ENCODE peak calls at places on chromosome 12, in four cellular contexts. One of them, this sample, is unnamed.

GRCh38 chr12:94636462-94637085 is 13.8 kb downstream of the TMCC3 start:
- DNase-seq in A549: no peak
- DNase-seq in WTC11: no peak
- DNase-seq in K562: no peak
- DNase-seq in this sample: no peak

GRCh38 chr12:57213763-57214397 is 2.7 kb upstream of the NXPH4 start:
- DNase-seq in A549: peak; percentile 29
- DNase-seq in WTC11: no peak
- DNase-seq in K562: no peak
- DNase-seq in this sample: no peak

GRCh38 chr12:1646908-1647669 is 18.1 kb downstream of the WNT5B start:
- DNase-seq in A549: no peak
- DNase-seq in WTC11: no peak
- DNase-seq in K562: no peak
- DNase-seq in this sample: no peak

GRCh38 chr12:92615703-92616102 is 87.1 kb upstream of the PLEKHG7 start:
- DNase-seq in A549: no peak
- DNase-seq in WTC11: no peak
- DNase-seq in K562: no peak
- DNase-seq in this sample: no peak

GRCh38 chr12:21301-22189 is 45.0 kb upstream of the IQSEC3 start:
- DNase-seq in A549: no peak
- DNase-seq in WTC11: no peak
- DNase-seq in K562: no peak
- DNase-seq in this sample: peak; percentile 10

GRCh38 chr12:96083020-96083489 is 47.7 kb upstream of the LTA4H start:
- DNase-seq in A549: no peak
- DNase-seq in WTC11: no peak
- DNase-seq in K562: no peak
- DNase-seq in this sample: no peak

GRCh38 chr12:6165418-6165817 is 34.8 kb upstream of the CD9 start:
- DNase-seq in A549: no peak
- DNase-seq in WTC11: no peak
- DNase-seq in K562: no peak
- DNase-seq in this sample: no peak

GRCh38 chr12:108691995-108692808 is 39.1 kb downstream of the CORO1C start:
- DNase-seq in A549: no peak
- DNase-seq in WTC11: no peak
- DNase-seq in K562: no peak
- DNase-seq in this sample: no peak

GRCh38 chr12:99521664-99522063 is 125.9 kb upstream of the GARIN6 start:
- DNase-seq in A549: no peak
- DNase-seq in WTC11: no peak
- DNase-seq in K562: no peak
- DNase-seq in this sample: no peak

GRCh38 chr12:15693233-15693911 is 95.8 kb downstream of the EPS8 start:
- DNase-seq in A549: no peak
- DNase-seq in WTC11: no peak
- DNase-seq in K562: no peak
- DNase-seq in this sample: no peak

GRCh38 chr12:87107270-87107669 is 851.1 kb upstream of the MGAT4C start:
- DNase-seq in A549: no peak
- DNase-seq in WTC11: no peak
- DNase-seq in K562: no peak
- DNase-seq in this sample: no peak

GRCh38 chr12:45050751-45051489 is at the start of gene DBX2:
- DNase-seq in A549: no peak
- DNase-seq in WTC11: peak; percentile 23
- DNase-seq in K562: no peak
- DNase-seq in this sample: no peak

GRCh38 chr12:111034148-111034910 is 114.0 kb upstream of the MYL2 start:
- DNase-seq in A549: no peak
- DNase-seq in WTC11: peak; percentile 61
- DNase-seq in K562: no peak
- DNase-seq in this sample: no peak

GRCh38 chr12:123282111-123282510 is 10.5 kb upstream of the CDK2AP1 start:
- DNase-seq in A549: no peak
- DNase-seq in WTC11: no peak
- DNase-seq in K562: no peak
- DNase-seq in this sample: no peak

GRCh38 chr12:79309039-79309438 is 381.7 kb downstream of the PAWR start:
- DNase-seq in A549: no peak
- DNase-seq in WTC11: no peak
- DNase-seq in K562: no peak
- DNase-seq in this sample: no peak

GRCh38 chr12:132525833-132526455 is 36.0 kb downstream of the FBRSL1 start:
- DNase-seq in A549: no peak
- DNase-seq in WTC11: no peak
- DNase-seq in K562: no peak
- DNase-seq in this sample: no peak

GRCh38 chr12:62933871-62934798 is 815 bp downstream of the PPM1H start:
- DNase-seq in A549: peak; percentile 48
- DNase-seq in WTC11: peak; percentile 56
- DNase-seq in K562: peak; percentile 43
- DNase-seq in this sample: no peak

GRCh38 chr12:120363274-120363855 is 5.6 kb downstream of the MSI1 start:
- DNase-seq in A549: no peak
- DNase-seq in WTC11: no peak
- DNase-seq in K562: no peak
- DNase-seq in this sample: no peak

GRCh38 chr12:91053951-91054715 is 3.7 kb downstream of the KERA start:
- DNase-seq in A549: no peak
- DNase-seq in WTC11: no peak
- DNase-seq in K562: no peak
- DNase-seq in this sample: no peak

GRCh38 chr12:12534975-12535374 is 27.7 kb downstream of the DUSP16 start:
- DNase-seq in A549: no peak
- DNase-seq in WTC11: no peak
- DNase-seq in K562: no peak
- DNase-seq in this sample: no peak

GRCh38 chr12:116236148-116236731 is 41.3 kb downstream of the MED13L start:
- DNase-seq in A549: peak; percentile 33
- DNase-seq in WTC11: peak; percentile 25
- DNase-seq in K562: peak; percentile 29
- DNase-seq in this sample: peak; percentile 43

GRCh38 chr12:119230804-119231203 is 52.1 kb downstream of the HSPB8 start:
- DNase-seq in A549: no peak
- DNase-seq in WTC11: no peak
- DNase-seq in K562: no peak
- DNase-seq in this sample: no peak

GRCh38 chr12:120445911-120446909 is at the start of the genes GATC and TRIAP1:
- DNase-seq in A549: peak; percentile 72
- DNase-seq in WTC11: peak; percentile 89
- DNase-seq in K562: peak; percentile 86
- DNase-seq in this sample: peak; percentile 71

GRCh38 chr12:122874081-122874480 is 21.8 kb downstream of the VPS37B start:
- DNase-seq in A549: no peak
- DNase-seq in WTC11: no peak
- DNase-seq in K562: no peak
- DNase-seq in this sample: no peak

GRCh38 chr12:122963928-122964240 is 2.4 kb downstream of the ABCB9 start:
- DNase-seq in A549: no peak
- DNase-seq in WTC11: no peak
- DNase-seq in K562: no peak
- DNase-seq in this sample: no peak

GRCh38 chr12:57837779-57838562 is 8.6 kb downstream of the CTDSP2 start:
- DNase-seq in A549: no peak
- DNase-seq in WTC11: peak; percentile 25
- DNase-seq in K562: no peak
- DNase-seq in this sample: no peak

GRCh38 chr12:4719821-4720636 is at the start of gene GALNT8:
- DNase-seq in A549: no peak
- DNase-seq in WTC11: no peak
- DNase-seq in K562: no peak
- DNase-seq in this sample: no peak

GRCh38 chr12:6841139-6841515 is 402 bp downstream of the GNB3 start:
- DNase-seq in A549: no peak
- DNase-seq in WTC11: no peak
- DNase-seq in K562: no peak
- DNase-seq in this sample: no peak

GRCh38 chr12:51904951-51905471 is 2.3 kb upstream of the ACVRL1 start:
- DNase-seq in A549: no peak
- DNase-seq in WTC11: no peak
- DNase-seq in K562: no peak
- DNase-seq in this sample: no peak

GRCh38 chr12:113778432-113779128 is 187.5 kb downstream of the RBM19 start:
- DNase-seq in A549: no peak
- DNase-seq in WTC11: no peak
- DNase-seq in K562: no peak
- DNase-seq in this sample: no peak

GRCh38 chr12:14828896-14829295 is 14.4 kb downstream of the ART4 start:
- DNase-seq in A549: no peak
- DNase-seq in WTC11: no peak
- DNase-seq in K562: no peak
- DNase-seq in this sample: no peak

GRCh38 chr12:6866920-6867406 is 368 bp upstream of the TPI1 start:
- DNase-seq in A549: no peak
- DNase-seq in WTC11: peak; percentile 32
- DNase-seq in K562: no peak
- DNase-seq in this sample: no peak

GRCh38 chr12:51847830-51848727 is at the start of gene FIGNL2:
- DNase-seq in A549: peak; percentile 38
- DNase-seq in WTC11: peak; percentile 51
- DNase-seq in K562: peak; percentile 73
- DNase-seq in this sample: no peak

GRCh38 chr12:51395283-51396230 is 4.4 kb upstream of the GALNT6 start:
- DNase-seq in A549: no peak
- DNase-seq in WTC11: no peak
- DNase-seq in K562: peak; percentile 93
- DNase-seq in this sample: no peak

GRCh38 chr12:4449862-4450222 is 4.2 kb upstream of the FGF6 start:
- DNase-seq in A549: no peak
- DNase-seq in WTC11: no peak
- DNase-seq in K562: no peak
- DNase-seq in this sample: no peak

GRCh38 chr12:62632521-62632920 is 165.9 kb downstream of the MON2 start:
- DNase-seq in A549: no peak
- DNase-seq in WTC11: peak; percentile 61
- DNase-seq in K562: no peak
- DNase-seq in this sample: peak; percentile 5

GRCh38 chr12:130281157-130281799 is 56.4 kb upstream of the PIWIL1 start:
- DNase-seq in A549: peak; percentile 25
- DNase-seq in WTC11: peak; percentile 68
- DNase-seq in K562: peak; percentile 67
- DNase-seq in this sample: no peak

DNA sequence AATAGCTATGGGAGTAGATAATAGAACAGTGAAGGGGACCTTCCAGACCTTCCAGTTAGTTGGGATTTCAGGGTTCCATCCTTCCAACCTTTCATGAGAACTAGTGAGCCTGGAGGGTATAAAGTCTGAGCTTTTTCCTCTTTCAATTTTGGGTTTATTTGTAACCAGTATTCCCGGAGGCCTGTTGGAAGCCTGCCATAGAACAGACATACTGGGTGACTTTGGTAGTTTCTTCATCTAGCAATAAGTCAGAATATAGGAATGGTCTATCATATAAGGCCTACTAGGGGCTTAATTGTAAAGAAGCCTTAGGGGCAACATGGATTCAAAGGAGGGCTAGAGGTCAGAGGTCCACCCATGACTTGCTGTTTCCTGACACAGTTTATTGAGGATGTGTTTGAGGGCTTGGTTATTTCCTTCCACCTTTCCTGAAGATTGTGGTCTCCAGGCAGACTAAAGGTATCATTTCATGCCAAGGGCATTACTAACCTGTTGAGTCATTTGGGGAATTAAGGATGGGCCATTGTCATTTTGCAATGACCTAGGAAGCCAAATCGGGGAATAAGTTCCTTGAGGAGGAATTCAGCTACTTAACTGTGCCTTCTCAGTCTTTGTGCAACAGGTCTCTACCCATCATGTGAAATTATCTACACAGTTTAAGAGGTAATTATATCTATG is 410.3 kb downstream of the SLC6A15 start:
- DNase-seq in A549: no peak
- DNase-seq in WTC11: no peak
- DNase-seq in K562: no peak
- DNase-seq in this sample: no peak
- TF ChIP-seq HMGXB4 in A549: no peak
- TF ChIP-seq HMGXB4 in WTC11: no peak
- TF ChIP-seq HMGXB4 in K562: no peak
- TF ChIP-seq HMGXB4 in this sample: no peak

GRCh38 chr12:50061946-50062725 is 4.7 kb downstream of the ASIC1 start:
- DNase-seq in A549: no peak
- DNase-seq in WTC11: no peak
- DNase-seq in K562: no peak
- DNase-seq in this sample: no peak
- TF ChIP-seq HMGXB4 in A549: no peak
- TF ChIP-seq HMGXB4 in WTC11: no peak
- TF ChIP-seq HMGXB4 in K562: no peak
- TF ChIP-seq HMGXB4 in this sample: no peak

DNA sequence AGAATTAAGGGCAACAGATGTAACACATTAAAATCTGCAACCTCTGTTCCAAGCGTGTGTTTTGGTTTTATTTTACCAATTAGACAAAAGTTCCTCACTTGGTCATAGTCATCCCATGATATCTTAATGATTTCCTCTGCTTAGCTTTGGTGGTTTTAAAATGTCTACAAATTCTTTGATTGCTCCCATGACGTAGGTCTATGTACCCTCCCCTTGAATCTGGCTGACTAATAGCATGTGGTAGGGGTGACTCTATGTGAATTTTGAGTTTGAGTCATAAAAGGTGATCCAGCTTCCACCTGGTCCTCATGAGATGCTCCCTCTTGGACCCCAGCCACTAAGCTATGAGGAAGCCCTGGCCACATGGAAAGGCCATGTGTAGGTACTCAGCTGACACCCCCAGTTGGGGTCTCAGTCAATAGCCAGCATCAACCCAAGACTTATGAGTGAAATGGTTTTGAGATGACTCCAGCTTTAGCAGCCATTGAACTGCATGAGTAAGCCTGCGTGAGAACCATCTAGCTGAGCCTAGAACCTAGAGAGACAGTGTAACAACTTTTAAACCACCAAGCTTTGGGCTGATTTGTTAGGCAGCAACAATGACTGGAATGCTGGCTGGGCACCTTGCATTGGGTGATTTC is 247.1 kb downstream of the MSRB3 start:
- DNase-seq in A549: no peak
- DNase-seq in WTC11: no peak
- DNase-seq in K562: no peak
- DNase-seq in this sample: no peak
- TF ChIP-seq HMGXB4 in A549: no peak
- TF ChIP-seq HMGXB4 in WTC11: no peak
- TF ChIP-seq HMGXB4 in K562: no peak
- TF ChIP-seq HMGXB4 in this sample: no peak

DNA sequence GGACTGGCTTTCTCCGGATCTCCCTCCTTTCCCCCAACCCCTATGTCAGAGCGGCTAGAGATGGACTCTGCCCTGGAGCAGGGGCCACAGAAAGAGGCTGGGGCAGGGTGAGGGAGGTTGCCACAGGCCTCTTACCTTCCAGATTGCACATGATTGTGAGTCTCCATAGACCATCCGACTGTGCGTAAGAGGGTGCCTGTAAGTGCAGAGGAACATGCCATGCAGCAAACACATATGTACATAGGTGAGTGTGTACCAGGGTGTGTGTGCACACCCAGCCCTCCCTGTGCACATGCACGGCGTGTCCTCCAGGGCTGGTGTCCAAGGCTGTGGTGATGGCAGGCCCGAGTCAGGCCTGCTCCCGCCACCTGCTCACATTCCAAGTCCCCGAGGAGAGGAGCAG is 28.3 kb downstream of the FAM222A start:
- DNase-seq in A549: no peak
- DNase-seq in WTC11: peak; percentile 7
- DNase-seq in K562: no peak
- DNase-seq in this sample: peak; percentile 56
- TF ChIP-seq HMGXB4 in A549: no peak
- TF ChIP-seq HMGXB4 in WTC11: no peak
- TF ChIP-seq HMGXB4 in K562: no peak
- TF ChIP-seq HMGXB4 in this sample: no peak